ENCODE peak calls at places on chromosome 9, in five cellular contexts. C is H1, H is GM12878, X is HepG2, S is K562. B is an unnamed sample.

GRCh38 chr9:116232425-116233159 is 79.0 kb downstream of the PAPPA start:
- DNase-seq in C (no peak), H (no peak), X (no peak), S (no peak), B (no peak)

GRCh38 chr9:14433293-14433818 is 119.4 kb upstream of the NFIB start:
- DNase-seq in C (no peak), H (no peak), X (no peak), S (peak), B (no peak)

GRCh38 chr9:12933957-12934356 is 159.1 kb downstream of the LURAP1L start:
- DNase-seq in C (no peak), H (no peak), X (no peak), S (no peak), B (peak)

GRCh38 chr9:7802666-7803065 is 3.1 kb upstream of the DMAC1 start:
- DNase-seq in C (no peak), H (no peak), X (no peak), S (no peak), B (no peak)

GRCh38 chr9:20732118-20732517 is 48.1 kb downstream of the FOCAD start:
- DNase-seq in C (no peak), H (no peak), X (no peak), S (no peak), B (no peak)

GRCh38 chr9:117622347-117622746 is 81.9 kb upstream of the TLR4 start:
- DNase-seq in C (no peak), H (no peak), X (no peak), S (no peak), B (no peak)

GRCh38 chr9:107606149-107606790 is 116.7 kb upstream of the KLF4 start:
- DNase-seq in C (no peak), H (no peak), X (no peak), S (no peak), B (no peak)

GRCh38 chr9:122179054-122179689 is 19.5 kb downstream of the MORN5 start:
- DNase-seq in C (no peak), H (no peak), X (no peak), S (no peak), B (no peak)

GRCh38 chr9:112894031-112894430 is 3.4 kb upstream of the SLC46A2 start:
- DNase-seq in C (no peak), H (no peak), X (no peak), S (no peak), B (no peak)

GRCh38 chr9:75979362-75979761 is 88.9 kb downstream of the PCSK5 start:
- DNase-seq in C (no peak), H (no peak), X (peak), S (peak), B (no peak)

GRCh38 chr9:136306691-136307208 is 2.9 kb upstream of the CCDC187 start:
- DNase-seq in C (no peak), H (no peak), X (no peak), S (peak), B (no peak)

GRCh38 chr9:69474821-69475220 is 149.8 kb downstream of the ENTREP1 start:
- DNase-seq in C (peak), H (no peak), X (no peak), S (no peak), B (no peak)

GRCh38 chr9:96867282-96867814 is 13.0 kb upstream of the ZNF782 start:
- DNase-seq in C (no peak), H (no peak), X (no peak), S (no peak), B (no peak)

GRCh38 chr9:112074250-112075008 is 100.7 kb downstream of the SUSD1 start:
- DNase-seq in C (peak), H (peak), X (peak), S (peak), B (peak)

GRCh38 chr9:107488400-107489143 is 997 bp downstream of the KLF4 start:
- DNase-seq in C (peak), H (no peak), X (no peak), S (no peak), B (no peak)

GRCh38 chr9:80995759-80996158 is 693.6 kb downstream of the TLE1 start:
- DNase-seq in C (no peak), H (no peak), X (no peak), S (no peak), B (no peak)

GRCh38 chr9:37370282-37370681 is 52.2 kb upstream of the GRHPR start:
- DNase-seq in C (no peak), H (no peak), X (no peak), S (no peak), B (no peak)

GRCh38 chr9:37369671-37370070 is 52.8 kb upstream of the GRHPR start:
- DNase-seq in C (no peak), H (peak), X (no peak), S (no peak), B (no peak)

GRCh38 chr9:37371565-37372464 is 50.7 kb upstream of the GRHPR start:
- DNase-seq in C (no peak), H (peak), X (no peak), S (peak), B (no peak)

GRCh38 chr9:37372839-37373238 is 49.7 kb upstream of the GRHPR start:
- DNase-seq in C (no peak), H (no peak), X (no peak), S (no peak), B (no peak)

DNA sequence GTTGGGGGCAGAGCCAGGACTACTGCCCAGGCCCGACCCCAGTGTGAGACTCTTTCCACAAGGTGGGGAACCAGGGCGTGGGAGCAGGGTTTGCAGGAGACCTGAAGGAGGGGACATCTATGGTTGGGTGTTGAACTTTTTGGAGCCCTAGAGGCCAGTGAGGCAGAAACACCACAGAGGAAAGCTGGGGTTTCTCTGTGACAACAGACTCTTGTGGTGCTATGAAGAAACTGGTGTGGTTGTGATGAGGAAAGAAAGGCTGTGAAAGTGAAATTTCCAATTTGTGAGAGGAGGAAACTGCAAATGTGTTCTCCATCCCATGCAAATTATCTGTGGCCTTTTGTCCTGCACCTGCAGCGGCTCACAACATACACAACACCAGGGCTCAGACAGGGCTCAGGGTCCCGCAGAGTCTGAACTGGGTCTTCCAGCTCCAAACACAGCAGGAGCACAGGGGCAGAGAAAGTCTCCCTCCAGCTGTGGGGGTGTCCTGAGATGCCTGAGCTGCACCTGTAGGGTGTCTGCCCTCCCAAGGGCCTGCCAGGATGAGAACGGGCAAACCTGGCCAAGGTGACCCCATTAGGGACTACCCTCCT is 51.4 kb upstream of the GRHPR start:
- DNase-seq in C (no peak), H (peak), X (no peak), S (no peak), B (no peak)
- TF ChIP-seq SRF in C (no peak), H (no peak), X (no peak), S (no peak), B (no peak)

GRCh38 chr9:98172604-98173003 is 19.8 kb downstream of the CORO2A start:
- DNase-seq in C (no peak), H (no peak), X (peak), S (no peak), B (no peak)

GRCh38 chr9:98175013-98175679 is 17.3 kb downstream of the CORO2A start:
- DNase-seq in C (no peak), H (no peak), X (peak), S (no peak), B (no peak)

GRCh38 chr9:98176391-98177259 is 15.8 kb downstream of the CORO2A start:
- DNase-seq in C (no peak), H (no peak), X (peak), S (no peak), B (no peak)

GRCh38 chr9:98173181-98173580 is 19.3 kb downstream of the CORO2A start:
- DNase-seq in C (no peak), H (no peak), X (no peak), S (no peak), B (no peak)

GRCh38 chr9:98175762-98176161 is 16.7 kb downstream of the CORO2A start:
- DNase-seq in C (no peak), H (no peak), X (no peak), S (no peak), B (no peak)
- TF ChIP-seq YY1 in C (no peak), H (no peak), X (no peak), S (no peak), B (no peak)

GRCh38 chr9:137614631-137615386 is 4.0 kb upstream of the EHMT1 start:
- DNase-seq in C (no peak), H (no peak), X (no peak), S (no peak), B (no peak)
- TF ChIP-seq SRF in C (no peak), H (no peak), X (no peak), S (no peak), B (no peak)

GRCh38 chr9:93390953-93391515 is 60.5 kb upstream of the FAM120A start:
- DNase-seq in C (no peak), H (no peak), X (no peak), S (no peak), B (no peak)
- TF ChIP-seq YY1 in C (no peak), H (no peak), X (no peak), S (no peak), B (no peak)

DNA sequence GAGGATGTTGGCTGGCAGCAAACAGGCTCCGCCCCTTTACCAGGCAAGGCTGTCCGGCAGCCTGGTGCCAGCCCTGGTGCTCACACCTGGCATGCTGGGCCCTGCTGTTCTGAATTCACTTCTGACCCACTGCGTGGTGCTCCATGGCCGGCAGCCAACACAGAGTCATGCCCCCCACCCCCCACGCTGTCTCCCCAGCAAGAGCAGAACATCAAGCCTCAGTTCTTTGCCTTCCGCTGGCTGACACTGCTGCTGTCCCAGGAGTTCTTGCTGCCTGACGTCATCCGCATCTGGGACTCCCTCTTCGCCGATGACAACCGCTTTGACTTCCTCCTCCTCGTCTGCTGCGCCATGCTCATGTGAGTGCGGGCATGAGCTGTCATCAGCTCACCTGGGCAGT is 12.6 kb upstream of the ENDOG start:
- DNase-seq in C (no peak), H (no peak), X (no peak), S (no peak), B (no peak)
- TF ChIP-seq SRF in C (no peak), H (no peak), X (no peak), S (no peak), B (no peak)

GRCh38 chr9:17744786-17745185 is 165.9 kb downstream of the SH3GL2 start:
- DNase-seq in C (no peak), H (no peak), X (no peak), S (no peak), B (no peak)
- TF ChIP-seq YY1 in C (no peak), H (no peak), X (no peak), S (no peak), B (no peak)

DNA sequence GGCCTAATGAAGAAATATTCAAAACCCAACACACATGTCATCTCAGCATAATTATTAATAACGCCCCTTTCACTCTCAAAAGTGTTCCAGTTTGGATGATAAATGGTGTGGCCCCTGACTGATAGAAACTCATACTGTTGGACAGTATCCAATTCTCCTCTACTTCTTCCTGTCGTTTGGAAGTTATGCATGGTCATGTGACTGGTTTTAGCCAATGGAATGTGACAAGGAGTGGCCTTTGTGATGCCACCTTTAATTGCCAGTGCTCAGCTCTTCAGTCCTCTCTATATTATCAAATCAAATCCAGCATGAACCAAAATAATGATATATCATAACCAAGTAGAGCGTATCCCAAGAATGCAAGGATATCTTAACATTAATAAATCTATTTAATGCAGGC is 117.8 kb upstream of the SPIN1 start:
- DNase-seq in C (no peak), H (no peak), X (no peak), S (peak), B (peak)
- TF ChIP-seq SRF in C (no peak), H (no peak), X (no peak), S (no peak), B (no peak)

DNA sequence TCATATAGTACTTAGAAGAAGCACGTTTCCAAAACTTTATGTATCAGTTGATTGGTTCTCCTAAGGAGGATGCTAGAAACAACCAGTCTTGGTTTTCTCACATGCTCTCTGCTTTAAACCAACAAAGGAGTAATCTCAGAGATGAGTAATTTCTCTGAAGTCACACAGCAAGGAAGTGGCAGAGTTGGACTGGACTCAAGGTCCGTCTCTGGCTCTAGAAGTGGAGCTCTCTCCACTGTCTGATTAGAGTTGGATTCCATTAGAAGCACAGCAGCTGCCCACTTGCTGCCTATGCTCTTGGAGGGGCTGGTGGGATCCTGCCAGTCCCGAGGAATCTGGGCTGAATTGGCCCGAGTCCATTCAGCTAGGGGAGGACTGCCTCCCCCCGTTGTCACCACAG is 21.0 kb downstream of the RALGPS1 start:
- DNase-seq in C (no peak), H (no peak), X (no peak), S (no peak), B (no peak)
- TF ChIP-seq YY1 in C (no peak), H (no peak), X (no peak), S (no peak), B (no peak)